ENCODE peak calls at places on chromosomes 1 and 21, in six cellular contexts. B, X, F, V, N and Q are unnamed samples.
A peak's percentile ranks its signal among the peaks of the same experiment; 100 is the strongest.

GRCh38 chr1:223152399-223152798 is 9.4 kb upstream of the TLR5 start:
- DNase-seq in B (no peak), X (no peak), F (peak; percentile 46), V (no peak), N (no peak), Q (no peak)

GRCh38 chr1:30762931-30763653 is 5.5 kb upstream of the LAPTM5 start:
- DNase-seq in B (no peak), X (no peak), F (no peak), V (no peak), N (no peak), Q (no peak)

GRCh38 chr1:25128168-25128621 is 104.1 kb downstream of the SYF2 start:
- DNase-seq in B (no peak), X (no peak), F (no peak), V (no peak), N (no peak), Q (no peak)

GRCh38 chr1:37807555-37808368 is at the start of the genes C1orf122 and YRDC:
- DNase-seq in B (peak; percentile 35), X (peak; percentile 83), F (peak; percentile 97), V (peak; percentile 76), N (peak; percentile 98), Q (peak; percentile 77)

GRCh38 chr1:239511865-239512264 is 125.5 kb downstream of the CHRM3 start:
- DNase-seq in B (no peak), X (no peak), F (no peak), V (no peak), N (no peak), Q (no peak)

GRCh38 chr1:178599745-178600144 is 86.8 kb downstream of the TEX35 start:
- DNase-seq in B (no peak), X (no peak), F (no peak), V (no peak), N (no peak), Q (no peak)

GRCh38 chr1:157272899-157273774 is 134.9 kb upstream of the ETV3 start:
- DNase-seq in B (no peak), X (no peak), F (peak; percentile 90), V (peak; percentile 51), N (no peak), Q (no peak)

GRCh38 chr21:46097826-46098286 is at the start of gene COL6A2:
- DNase-seq in B (no peak), X (no peak), F (peak; percentile 61), V (peak; percentile 15), N (peak; percentile 97), Q (no peak)

GRCh38 chr1:164999135-164999534 is 357.4 kb downstream of the LMX1A start:
- DNase-seq in B (no peak), X (no peak), F (no peak), V (no peak), N (no peak), Q (no peak)

GRCh38 chr1:84122780-84123382 is 21.2 kb upstream of the PRKACB start:
- DNase-seq in B (no peak), X (peak; percentile 38), F (peak; percentile 71), V (no peak), N (peak; percentile 26), Q (no peak)

GRCh38 chr1:67559222-67559700 is 125.7 kb upstream of the GADD45A start:
- DNase-seq in B (no peak), X (no peak), F (peak; percentile 58), V (no peak), N (no peak), Q (no peak)

GRCh38 chr1:229156819-229157218 is 114.1 kb upstream of the RAB4A start:
- DNase-seq in B (no peak), X (peak; percentile 58), F (no peak), V (no peak), N (peak; percentile 49), Q (peak; percentile 18)

GRCh38 chr1:214126697-214127146 is 138.9 kb downstream of the PROX1 start:
- DNase-seq in B (no peak), X (peak; percentile 59), F (no peak), V (no peak), N (no peak), Q (no peak)

GRCh38 chr1:116573388-116574100 is 2.7 kb upstream of the CD58 start:
- DNase-seq in B (no peak), X (no peak), F (peak; percentile 88), V (no peak), N (no peak), Q (no peak)

GRCh38 chr1:199691540-199691939 is 336.0 kb upstream of the NR5A2 start:
- DNase-seq in B (no peak), X (no peak), F (no peak), V (no peak), N (no peak), Q (peak; percentile 42)

DNA sequence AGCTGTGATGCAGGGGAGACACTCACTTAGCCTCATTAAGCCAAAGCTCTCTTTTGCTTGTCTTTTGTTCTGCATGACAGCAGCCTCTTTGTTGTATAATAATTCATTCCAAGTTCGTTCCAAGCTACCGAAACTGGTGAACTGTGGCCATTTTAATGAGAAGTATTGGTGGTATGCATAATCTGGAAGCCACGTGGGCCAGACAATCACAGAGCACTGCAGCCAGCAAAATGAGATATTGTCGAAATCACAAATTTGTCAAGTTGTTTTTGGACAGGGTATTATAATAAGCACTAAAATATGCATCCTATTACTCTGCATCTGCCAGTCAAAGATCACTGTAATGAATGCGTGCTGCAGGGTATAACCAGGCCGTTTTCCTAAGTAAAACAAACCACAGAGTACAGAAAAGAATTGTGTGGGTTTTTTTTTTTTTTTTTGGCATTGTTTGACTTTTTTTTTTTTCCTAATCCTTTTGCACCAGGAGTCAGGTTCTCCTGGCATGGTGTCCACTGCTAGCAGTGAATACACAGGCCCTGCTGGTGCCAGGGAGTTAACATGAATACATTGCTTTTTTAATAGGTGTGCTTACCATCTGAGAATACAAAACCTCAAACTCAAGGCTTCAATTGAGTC is 423.9 kb downstream of the PTBP2 start:
- DNase-seq in B (no peak), X (no peak), F (no peak), V (no peak), N (no peak), Q (no peak)
- H2AFZ ChIP-seq in B (no peak overlapping the region), X (no peak overlapping the region), F (no peak overlapping the region), V (no peak overlapping the region), N (no peak overlapping the region), Q (no peak overlapping the region)

DNA sequence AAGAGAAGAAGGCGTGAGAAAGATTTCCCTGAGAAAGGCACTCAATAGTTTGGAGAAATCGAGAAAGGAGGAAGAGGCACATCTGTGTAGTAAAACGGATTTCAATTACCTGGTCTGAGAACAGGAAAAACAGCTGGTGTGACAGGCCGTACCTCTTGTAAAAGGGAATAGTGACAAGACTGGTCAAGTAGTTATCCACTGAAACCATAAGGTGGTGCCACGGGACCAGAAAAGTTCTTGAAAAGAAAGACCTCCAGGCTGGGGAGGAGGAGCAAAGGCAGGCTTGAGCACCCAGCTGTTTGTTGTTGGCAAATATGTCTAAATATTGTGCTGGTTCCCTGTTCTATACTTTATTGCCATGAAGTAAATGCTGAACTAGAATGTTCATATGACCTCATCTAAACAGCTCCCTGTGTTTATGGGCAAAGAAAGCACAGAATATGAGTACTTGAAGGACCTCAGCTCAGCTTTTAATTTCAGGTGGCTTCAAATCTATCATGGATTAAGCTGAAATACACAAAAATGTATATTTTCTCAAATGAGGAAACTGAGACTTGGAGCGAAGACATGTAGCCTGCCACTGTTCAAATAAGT is 4.0 kb downstream of the HAO2 start:
- DNase-seq in B (no peak), X (peak; percentile 70), F (peak; percentile 44), V (no peak), N (no peak), Q (peak; percentile 49)
- TF ChIP-seq SIN3A in B (no peak), X (no peak), F (no peak), V (peak; percentile 58), N (no peak), Q (no peak)

GRCh38 chr1:244365821-244366220 is 85.9 kb downstream of the ADSS2 start:
- DNase-seq in B (no peak), X (no peak), F (no peak), V (no peak), N (no peak), Q (no peak)

GRCh38 chr1:244368279-244368678 is 83.4 kb downstream of the ADSS2 start:
- DNase-seq in B (no peak), X (no peak), F (peak; percentile 45), V (no peak), N (no peak), Q (no peak)

GRCh38 chr1:244361764-244362473 is 89.8 kb downstream of the ADSS2 start:
- DNase-seq in B (no peak), X (peak; percentile 84), F (no peak), V (peak; percentile 57), N (no peak), Q (no peak)

GRCh38 chr1:244367399-244368114 is 84.2 kb downstream of the ADSS2 start:
- DNase-seq in B (no peak), X (no peak), F (peak; percentile 66), V (no peak), N (no peak), Q (no peak)

GRCh38 chr1:244362481-244362880 is 89.2 kb downstream of the ADSS2 start:
- DNase-seq in B (no peak), X (peak; percentile 21), F (no peak), V (no peak), N (no peak), Q (no peak)
- H2AFZ ChIP-seq in B (no peak overlapping the region), X (no peak overlapping the region), F (peak overlapping the region; percentile 73), V (no peak overlapping the region), N (peak overlapping the region; percentile 71), Q (no peak overlapping the region)

GRCh38 chr1:225809842-225810578 is at the start of gene EPHX1:
- DNase-seq in B (peak; percentile 15), X (peak; percentile 76), F (peak; percentile 93), V (no peak), N (peak; percentile 95), Q (peak; percentile 71)
- TF ChIP-seq SIN3A in B (no peak), X (no peak), F (no peak), V (no peak), N (peak; percentile 60), Q (peak; percentile 35)

DNA sequence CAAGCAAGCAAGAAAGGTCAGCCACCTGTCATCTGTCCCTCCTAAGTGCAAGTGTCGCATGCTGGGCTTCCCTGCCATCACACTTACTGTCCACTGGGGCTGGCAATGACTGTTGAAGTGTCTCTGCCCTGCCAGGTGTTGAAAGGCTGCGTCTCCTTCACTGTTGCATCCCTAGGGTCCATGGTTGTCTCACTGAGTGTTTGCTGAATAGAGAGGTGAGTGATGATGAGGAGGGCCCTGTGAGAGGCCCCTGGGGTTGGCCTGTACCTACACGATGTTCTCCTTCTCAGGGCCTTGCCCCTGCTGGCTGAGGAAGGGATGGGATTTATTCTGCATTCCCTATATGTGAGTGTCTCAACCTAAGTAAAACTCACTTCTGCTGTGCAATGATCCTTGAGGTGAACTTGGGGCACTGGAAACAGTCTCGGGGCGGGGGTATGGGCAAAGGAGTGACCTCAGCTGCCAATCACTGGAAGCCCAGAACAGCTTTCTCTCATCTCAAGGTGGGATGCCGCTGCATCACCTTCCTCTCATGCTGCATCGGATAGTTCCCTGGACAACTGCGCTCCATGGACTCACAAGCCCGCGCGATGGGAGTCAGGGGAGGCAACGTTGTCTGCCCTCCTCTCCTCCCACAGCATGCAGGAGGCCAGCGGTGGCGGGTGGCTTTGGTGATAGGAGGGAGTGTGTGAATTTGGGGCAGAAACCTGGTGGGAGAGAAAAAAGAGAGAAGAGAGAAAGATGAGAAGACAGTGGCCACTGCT is 35.9 kb upstream of the SOX13 start:
- DNase-seq in B (no peak), X (no peak), F (no peak), V (no peak), N (no peak), Q (no peak)
- H2AFZ ChIP-seq in B (no peak overlapping the region), X (no peak overlapping the region), F (no peak overlapping the region), V (no peak overlapping the region), N (no peak overlapping the region), Q (no peak overlapping the region)